ENCODE peak calls at places on chromosomes 16 and 17, in seven cellular contexts. I, U, G, Q, E, L and Y are unnamed samples.

GRCh38 chr17:34556384-34556783 is 23.0 kb upstream of the TMEM132E start:
- DNase-seq in I (peak), U (no peak), G (peak), Q (peak), E (peak), L (peak), Y (peak)

GRCh38 chr17:6420173-6420641 is 14.7 kb downstream of the AIPL1 start:
- DNase-seq in I (peak), U (no peak), G (peak), Q (peak), E (no peak), L (peak), Y (no peak)

GRCh38 chr16:51034481-51035109 is 116.5 kb downstream of the SALL1 start:
- DNase-seq in I (no peak), U (no peak), G (no peak), Q (no peak), E (no peak), L (no peak), Y (no peak)

GRCh38 chr16:14172200-14172805 is 101.2 kb downstream of the MRTFB start:
- DNase-seq in I (no peak), U (peak), G (peak), Q (no peak), E (peak), L (no peak), Y (no peak)

GRCh38 chr16:14186007-14186953 is 115.2 kb downstream of the MRTFB start:
- DNase-seq in I (peak), U (peak), G (peak), Q (peak), E (peak), L (peak), Y (peak)

GRCh38 chr17:19683117-19683516 is 33.3 kb downstream of the SLC47A2 start:
- DNase-seq in I (peak), U (no peak), G (no peak), Q (no peak), E (no peak), L (no peak), Y (no peak)

GRCh38 chr16:57007530-57007929 is 18.2 kb downstream of the NLRC5 start:
- DNase-seq in I (no peak), U (no peak), G (no peak), Q (no peak), E (no peak), L (no peak), Y (no peak)

GRCh38 chr17:45368661-45369060 is 51.8 kb upstream of the MAP3K14 start:
- DNase-seq in I (no peak), U (peak), G (peak), Q (no peak), E (no peak), L (no peak), Y (no peak)

GRCh38 chr17:13513039-13513405 is 88.7 kb downstream of the HS3ST3A1 start:
- DNase-seq in I (no peak), U (peak), G (peak), Q (no peak), E (peak), L (no peak), Y (no peak)

GRCh38 chr16:56941092-56941491 is 9.2 kb downstream of the HERPUD1 start:
- DNase-seq in I (no peak), U (no peak), G (no peak), Q (no peak), E (peak), L (no peak), Y (no peak)

GRCh38 chr17:28954886-28955285 is 3.6 kb upstream of the PHF12 start:
- DNase-seq in I (no peak), U (no peak), G (no peak), Q (no peak), E (no peak), L (no peak), Y (no peak)

GRCh38 chr17:66677201-66677981 is 157.5 kb upstream of the CACNG5 start:
- DNase-seq in I (peak), U (peak), G (peak), Q (no peak), E (peak), L (no peak), Y (no peak)

GRCh38 chr17:50134206-50135110 is 4.5 kb upstream of the SAMD14 start:
- DNase-seq in I (no peak), U (no peak), G (no peak), Q (peak), E (no peak), L (no peak), Y (no peak)

DNA sequence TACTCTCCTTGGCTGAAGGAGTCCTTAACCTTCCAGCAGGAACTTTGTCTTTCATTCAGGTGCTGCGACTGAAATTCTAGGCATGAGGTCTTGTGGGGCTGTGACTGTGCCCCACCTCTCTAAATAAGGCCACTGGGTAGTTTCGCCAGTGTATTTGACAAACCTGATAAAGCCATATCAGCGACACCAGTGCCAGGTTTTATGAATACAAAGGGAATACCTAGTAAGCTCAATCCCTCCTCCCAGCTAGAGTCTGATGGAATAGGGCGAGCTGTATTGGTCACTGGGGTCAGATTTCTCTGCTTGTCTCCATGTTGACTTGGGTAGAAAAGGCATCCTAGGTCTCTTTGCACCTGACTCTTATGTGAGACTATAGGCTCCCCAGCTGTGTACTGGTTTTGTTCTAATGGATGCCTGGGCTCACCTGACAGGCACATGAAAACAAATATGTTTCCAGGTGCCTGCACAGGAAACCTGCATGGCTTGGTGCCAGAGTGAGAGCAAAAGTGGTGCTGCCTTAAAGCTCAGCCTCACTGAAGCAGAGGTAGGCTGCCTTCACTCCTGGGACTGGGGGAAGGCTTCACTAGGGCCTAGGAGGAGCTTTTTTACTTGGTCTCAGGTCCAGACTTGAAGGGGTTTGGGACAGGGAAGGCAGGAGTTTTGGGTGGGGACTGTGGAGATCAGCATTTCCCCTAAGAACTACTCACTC is 8.3 kb downstream of the SLC7A6 start:
- DNase-seq in I (no peak), U (no peak), G (no peak), Q (peak), E (no peak), L (no peak), Y (no peak)
- H3K4ac ChIP-seq in I (no peak), U (no peak), G (no peak), Q (no peak), E (peak), L (no peak), Y (no peak)

GRCh38 chr17:21459536-21459935 is 83.4 kb downstream of the KCNJ12 start:
- DNase-seq in I (no peak), U (no peak), G (no peak), Q (no peak), E (no peak), L (no peak), Y (no peak)
- H3K4ac ChIP-seq in I (no peak), U (no peak), G (no peak), Q (no peak), E (no peak), L (no peak), Y (no peak)

DNA sequence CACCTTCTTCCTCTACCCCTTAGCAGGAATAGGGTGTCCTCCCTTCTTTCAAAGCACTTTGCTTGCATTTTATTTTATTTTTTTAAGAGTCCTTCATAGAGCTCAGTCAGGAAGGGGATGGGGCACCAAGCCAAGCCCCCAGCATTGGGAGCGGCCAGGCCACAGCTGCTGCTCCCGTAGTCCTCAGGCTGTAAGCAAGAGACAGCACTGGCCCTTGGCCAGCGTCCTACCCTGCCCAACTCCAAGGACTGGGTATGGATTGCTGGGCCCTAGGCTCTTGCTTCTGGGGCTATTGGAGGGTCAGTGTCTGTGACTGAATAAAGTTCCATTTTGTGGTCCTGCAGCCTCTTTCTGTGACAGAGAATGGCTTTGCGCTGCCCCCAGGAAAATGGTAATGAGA is 4.6 kb downstream of the TMUB2 start:
- DNase-seq in I (no peak), U (no peak), G (no peak), Q (no peak), E (no peak), L (no peak), Y (no peak)
- H3K4ac ChIP-seq in I (no peak), U (no peak), G (no peak), Q (no peak), E (no peak), L (no peak), Y (no peak)

DNA sequence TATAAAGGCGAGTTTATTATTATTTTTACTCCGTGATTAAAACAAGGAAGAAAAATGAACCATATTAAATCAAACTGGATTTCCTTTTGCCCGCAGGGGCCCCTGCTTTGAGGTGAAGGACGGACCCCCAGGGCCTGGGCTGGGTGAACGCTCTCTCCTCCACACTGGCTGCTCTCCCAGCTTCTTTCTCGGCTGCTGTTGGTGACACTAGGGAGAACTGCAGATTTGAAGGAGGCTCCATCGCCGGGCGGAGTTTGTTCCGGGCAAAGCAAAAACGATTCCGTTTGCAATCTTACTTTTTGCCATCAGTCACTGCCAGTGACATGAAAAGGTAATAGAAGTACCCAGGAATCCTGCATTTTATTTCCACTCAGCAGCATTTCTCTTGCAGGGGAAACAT is 221.6 kb upstream of the SDK2 start:
- DNase-seq in I (no peak), U (no peak), G (no peak), Q (no peak), E (no peak), L (no peak), Y (no peak)
- H3K4ac ChIP-seq in I (no peak), U (no peak), G (no peak), Q (no peak), E (no peak), L (no peak), Y (no peak)

GRCh38 chr16:10954903-10955302 is 10.5 kb downstream of the CLEC16A start:
- DNase-seq in I (no peak), U (no peak), G (no peak), Q (no peak), E (no peak), L (no peak), Y (no peak)

GRCh38 chr16:10950393-10950792 is 6.0 kb downstream of the CLEC16A start:
- DNase-seq in I (no peak), U (peak), G (no peak), Q (peak), E (peak), L (no peak), Y (no peak)

GRCh38 chr16:10947211-10947787 is 2.9 kb downstream of the CLEC16A start:
- DNase-seq in I (no peak), U (no peak), G (no peak), Q (no peak), E (no peak), L (no peak), Y (no peak)

GRCh38 chr16:10949424-10949970 is 5.1 kb downstream of the CLEC16A start:
- DNase-seq in I (peak), U (no peak), G (no peak), Q (peak), E (no peak), L (peak), Y (no peak)

GRCh38 chr16:10951016-10951415 is 6.7 kb downstream of the CLEC16A start:
- DNase-seq in I (no peak), U (peak), G (peak), Q (peak), E (no peak), L (no peak), Y (no peak)
- H3K4ac ChIP-seq in I (no peak), U (no peak), G (no peak), Q (no peak), E (no peak), L (no peak), Y (no peak)

GRCh38 chr16:79067600-79067999 is 532.9 kb downstream of the MAF start:
- DNase-seq in I (no peak), U (peak), G (no peak), Q (no peak), E (no peak), L (no peak), Y (no peak)

GRCh38 chr16:79069634-79070033 is 530.9 kb downstream of the MAF start:
- DNase-seq in I (no peak), U (no peak), G (no peak), Q (no peak), E (no peak), L (no peak), Y (no peak)

GRCh38 chr16:79069118-79069517 is 531.4 kb downstream of the MAF start:
- DNase-seq in I (no peak), U (peak), G (no peak), Q (no peak), E (no peak), L (no peak), Y (no peak)

GRCh38 chr16:79064259-79064658 is 536.3 kb downstream of the MAF start:
- DNase-seq in I (no peak), U (no peak), G (no peak), Q (no peak), E (no peak), L (no peak), Y (no peak)

DNA sequence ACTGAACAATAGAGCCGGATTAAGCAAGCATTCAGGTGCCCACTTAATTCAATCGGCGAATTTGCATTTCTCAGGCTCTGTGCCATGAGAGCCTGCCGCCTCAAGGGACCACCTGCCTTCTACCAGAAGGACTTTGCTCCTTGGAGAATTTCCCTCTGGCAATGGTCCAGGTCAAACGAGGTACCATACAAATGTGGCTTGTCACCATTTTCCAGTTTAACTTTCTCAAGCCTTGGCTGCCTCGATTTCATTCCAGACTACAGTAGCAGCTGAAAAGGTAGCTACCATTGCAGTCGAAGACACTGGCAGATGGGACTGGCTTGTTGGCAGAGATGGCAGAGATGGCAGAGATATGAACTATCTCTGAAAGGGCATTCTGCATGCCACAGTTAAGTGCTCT is 533.9 kb downstream of the MAF start:
- DNase-seq in I (no peak), U (no peak), G (no peak), Q (no peak), E (no peak), L (no peak), Y (no peak)
- H3K4ac ChIP-seq in I (no peak), U (no peak), G (no peak), Q (no peak), E (no peak), L (no peak), Y (no peak)

DNA sequence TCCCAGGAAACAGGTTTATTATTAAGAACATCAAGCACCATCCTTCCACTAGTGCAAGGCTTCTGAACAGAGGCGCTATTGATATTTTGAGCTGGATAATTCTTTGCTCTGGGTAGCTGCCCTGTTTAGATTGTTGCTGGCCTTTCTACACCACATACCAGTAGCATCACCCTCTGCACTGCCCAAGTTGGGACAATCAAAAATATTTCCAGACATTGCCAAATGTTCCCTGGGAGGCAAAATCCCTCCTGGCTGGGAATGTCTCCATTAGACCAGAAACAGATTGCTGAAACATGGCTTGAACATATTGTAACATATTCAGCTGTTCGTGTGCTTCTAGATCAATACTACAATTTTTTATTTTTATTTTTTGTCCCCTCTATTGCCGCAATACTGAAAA is 174.6 kb downstream of the ABCA8 start:
- DNase-seq in I (no peak), U (no peak), G (no peak), Q (no peak), E (no peak), L (no peak), Y (no peak)
- H3K4ac ChIP-seq in I (no peak), U (no peak), G (no peak), Q (no peak), E (no peak), L (no peak), Y (no peak)

GRCh38 chr17:3913531-3914318 is 2.5 kb downstream of the P2RX1 start:
- DNase-seq in I (peak), U (peak), G (peak), Q (peak), E (peak), L (peak), Y (peak)

GRCh38 chr17:3909257-3909656 is 7.0 kb downstream of the P2RX1 start:
- DNase-seq in I (no peak), U (no peak), G (no peak), Q (no peak), E (no peak), L (no peak), Y (no peak)

GRCh38 chr17:3910420-3911270 is 5.6 kb downstream of the P2RX1 start:
- DNase-seq in I (no peak), U (no peak), G (no peak), Q (no peak), E (no peak), L (no peak), Y (no peak)

GRCh38 chr17:3912827-3913226 is 3.4 kb downstream of the P2RX1 start:
- DNase-seq in I (no peak), U (no peak), G (no peak), Q (no peak), E (no peak), L (no peak), Y (no peak)

DNA sequence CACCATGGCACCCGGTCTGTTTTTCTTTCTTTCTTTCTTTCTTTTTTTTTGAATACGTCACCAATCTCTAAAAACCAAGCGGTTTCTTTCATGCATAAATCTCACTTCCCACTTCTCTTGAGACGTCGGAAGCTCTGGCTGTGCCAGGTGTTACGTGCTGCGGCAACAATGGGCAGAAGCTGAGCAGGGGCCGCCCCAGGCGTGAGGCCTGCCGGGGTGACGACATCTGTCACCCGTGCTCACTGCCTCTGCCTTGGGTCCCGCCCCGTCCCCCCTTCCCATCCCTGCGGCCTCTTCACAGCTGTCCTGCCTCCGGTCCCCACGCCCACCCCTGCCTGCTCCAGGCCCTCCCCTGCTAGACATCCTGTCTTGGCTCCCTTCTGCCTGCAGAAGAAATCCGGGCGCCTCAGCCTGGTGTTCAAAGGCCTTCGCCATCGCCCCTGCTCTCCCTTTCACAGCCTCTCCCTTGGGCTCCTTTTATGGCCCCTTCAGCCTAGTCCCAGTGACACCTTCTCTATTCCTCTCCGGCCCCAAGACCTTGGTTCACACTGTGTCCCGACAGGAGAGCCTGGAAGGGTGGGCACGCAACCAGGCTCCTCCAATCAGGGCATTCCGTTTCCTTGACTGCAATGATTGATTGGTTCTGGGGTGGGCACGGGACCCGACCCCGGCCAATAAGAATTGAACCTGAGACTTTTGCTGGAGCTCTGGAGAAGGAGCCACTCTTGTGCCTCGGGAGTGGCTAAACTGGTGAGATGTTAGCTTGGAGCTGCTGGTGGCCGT is 4.8 kb downstream of the P2RX1 start:
- DNase-seq in I (peak), U (no peak), G (no peak), Q (peak), E (no peak), L (no peak), Y (no peak)
- H3K4ac ChIP-seq in I (no peak), U (no peak), G (no peak), Q (no peak), E (no peak), L (no peak), Y (no peak)

GRCh38 chr17:7711356-7711755 is 6.2 kb upstream of the DNAH2 start:
- DNase-seq in I (peak), U (no peak), G (no peak), Q (peak), E (no peak), L (peak), Y (no peak)
- H3K4ac ChIP-seq in I (no peak), U (no peak), G (no peak), Q (no peak), E (no peak), L (no peak), Y (no peak)

GRCh38 chr16:27378871-27379580 is 22.9 kb upstream of the IL21R start:
- DNase-seq in I (no peak), U (no peak), G (peak), Q (peak), E (no peak), L (no peak), Y (no peak)
- H3K4ac ChIP-seq in I (no peak), U (no peak), G (peak), Q (no peak), E (no peak), L (no peak), Y (no peak)